ENCODE peak calls at places on chromosomes 11 and 22, in ten cellular contexts. T is tibial nerve, U is ovary, V is H1, Z is A549, O is stomach, D is sigmoid colon, S is K562, H is GM12878, Y is transverse colon. W is an unnamed sample.

GRCh38 chr11:6357222-6357621 is 33.1 kb upstream of the SMPD1 start:
- DNase-seq in T (no peak), U (peak), V (no peak), Z (peak), O (no peak), D (peak), S (peak), H (no peak), Y (peak), W (peak)

GRCh38 chr11:101288392-101288791 is 158.8 kb upstream of the PGR start:
- DNase-seq in T (no peak), U (no peak), V (no peak), Z (no peak), O (no peak), D (no peak), S (no peak), H (no peak), Y (no peak), W (no peak)

GRCh38 chr11:73404048-73404447 is 27.8 kb downstream of the RELT start:
- DNase-seq in T (peak), U (peak), V (peak), Z (peak), O (peak), D (peak), S (peak), H (no peak), Y (peak), W (no peak)

GRCh38 chr11:17352925-17353227 is 1.3 kb downstream of the NCR3LG1 start:
- DNase-seq in T (no peak), U (peak), V (peak), Z (peak), O (peak), D (peak), S (peak), H (no peak), Y (peak), W (no peak)

GRCh38 chr11:19276859-19277808 is 36.4 kb upstream of the E2F8 start:
- DNase-seq in T (no peak), U (no peak), V (no peak), Z (peak), O (peak), D (no peak), S (no peak), H (no peak), Y (peak), W (no peak)

GRCh38 chr11:124294697-124295096 is 19.1 kb downstream of the OR8D1 start:
- DNase-seq in T (no peak), U (no peak), V (no peak), Z (no peak), O (no peak), D (no peak), S (no peak), H (no peak), Y (no peak), W (no peak)

GRCh38 chr11:73875840-73876239 is 806 bp downstream of the COA4 start:
- DNase-seq in T (no peak), U (no peak), V (no peak), Z (no peak), O (no peak), D (no peak), S (peak), H (no peak), Y (no peak), W (no peak)

GRCh38 chr11:124801636-124802312 is 1.6 kb upstream of the MSANTD2 start:
- DNase-seq in T (no peak), U (no peak), V (no peak), Z (no peak), O (no peak), D (no peak), S (no peak), H (no peak), Y (no peak), W (no peak)

GRCh38 chr11:78424334-78425270 is 7.0 kb upstream of the GAB2 start:
- DNase-seq in T (no peak), U (no peak), V (no peak), Z (peak), O (no peak), D (no peak), S (peak), H (peak), Y (no peak), W (no peak)

GRCh38 chr11:18106688-18107087 is 806 bp upstream of the SAAL1 start:
- DNase-seq in T (no peak), U (no peak), V (no peak), Z (no peak), O (no peak), D (no peak), S (no peak), H (no peak), Y (no peak), W (no peak)

GRCh38 chr11:94880216-94880615 is 93.1 kb downstream of the CWC15 start:
- DNase-seq in T (no peak), U (no peak), V (no peak), Z (peak), O (no peak), D (no peak), S (no peak), H (no peak), Y (no peak), W (no peak)

GRCh38 chr11:111833524-111833923 is 37.9 kb downstream of the ALG9 start:
- DNase-seq in T (no peak), U (no peak), V (no peak), Z (no peak), O (no peak), D (no peak), S (peak), H (no peak), Y (no peak), W (no peak)

GRCh38 chr22:45526768-45527360 is 24.2 kb downstream of the FBLN1 start:
- DNase-seq in T (no peak), U (no peak), V (no peak), Z (no peak), O (no peak), D (peak), S (no peak), H (no peak), Y (no peak), W (no peak)

GRCh38 chr22:43562843-43563242 is 151.0 kb downstream of the MPPED1 start:
- DNase-seq in T (no peak), U (no peak), V (no peak), Z (no peak), O (no peak), D (no peak), S (no peak), H (no peak), Y (no peak), W (no peak)

GRCh38 chr22:21055880-21056319 is 10.2 kb downstream of the LRRC74B start:
- DNase-seq in T (no peak), U (no peak), V (peak), Z (no peak), O (no peak), D (no peak), S (peak), H (no peak), Y (no peak), W (no peak)

GRCh38 chr11:63472372-63472771 is 18.6 kb downstream of the PLAAT5 start:
- DNase-seq in T (no peak), U (no peak), V (no peak), Z (no peak), O (no peak), D (no peak), S (no peak), H (no peak), Y (no peak), W (no peak)

GRCh38 chr11:2987881-2988280 is 4.2 kb downstream of the NAP1L4 start:
- DNase-seq in T (no peak), U (no peak), V (no peak), Z (no peak), O (no peak), D (no peak), S (no peak), H (no peak), Y (no peak), W (no peak)

GRCh38 chr22:42978453-42979103 is 36.4 kb downstream of the PACSIN2 start:
- DNase-seq in T (no peak), U (no peak), V (no peak), Z (no peak), O (no peak), D (no peak), S (no peak), H (no peak), Y (no peak), W (peak)

GRCh38 chr11:6229911-6230310 is 4.5 kb downstream of the FHIP1B start:
- DNase-seq in T (no peak), U (no peak), V (no peak), Z (no peak), O (no peak), D (no peak), S (no peak), H (no peak), Y (peak), W (no peak)

DNA sequence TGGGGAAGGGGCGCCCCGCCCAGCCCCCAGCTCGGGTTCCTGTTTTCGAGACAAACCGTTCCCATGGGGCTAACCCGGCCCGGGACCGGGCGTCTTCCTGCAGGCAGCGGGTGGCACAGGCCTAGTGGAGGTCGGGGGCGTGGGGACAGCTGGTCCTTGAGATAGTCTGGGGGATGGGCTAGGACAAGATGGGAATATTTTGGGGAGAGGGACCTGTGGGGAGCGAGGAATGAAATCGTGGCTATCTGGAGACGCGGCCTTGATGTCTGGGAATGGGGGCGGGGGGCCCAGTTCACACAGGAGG is 1.2 kb upstream of the RASGRP2 start:
- DNase-seq in T (peak), U (peak), V (peak), Z (no peak), O (peak), D (peak), S (peak), H (no peak), Y (peak), W (peak)
- TF ChIP-seq EP300 in T (no peak), U (no peak), V (no peak), Z (no peak), O (no peak), D (no peak), S (no peak), H (no peak), Y (no peak), W (no peak)

GRCh38 chr11:36726420-36726819 is 128.4 kb upstream of the RAG2 start:
- DNase-seq in T (no peak), U (no peak), V (no peak), Z (no peak), O (no peak), D (no peak), S (no peak), H (no peak), Y (no peak), W (no peak)
- TF ChIP-seq CTCF in T (no peak), U (no peak), V (no peak), Z (no peak), O (no peak), D (no peak), S (no peak), H (no peak), Y (no peak), W (no peak)

GRCh38 chr11:118914178-118914918 is 11.4 kb downstream of the BCL9L start:
- DNase-seq in T (no peak), U (no peak), V (no peak), Z (peak), O (no peak), D (no peak), S (no peak), H (no peak), Y (peak), W (no peak)
- TF ChIP-seq POLR2A in T (no peak), U (no peak), V (peak), Z (no peak), O (no peak), D (no peak), S (no peak), H (no peak), Y (no peak), W (no peak)

DNA sequence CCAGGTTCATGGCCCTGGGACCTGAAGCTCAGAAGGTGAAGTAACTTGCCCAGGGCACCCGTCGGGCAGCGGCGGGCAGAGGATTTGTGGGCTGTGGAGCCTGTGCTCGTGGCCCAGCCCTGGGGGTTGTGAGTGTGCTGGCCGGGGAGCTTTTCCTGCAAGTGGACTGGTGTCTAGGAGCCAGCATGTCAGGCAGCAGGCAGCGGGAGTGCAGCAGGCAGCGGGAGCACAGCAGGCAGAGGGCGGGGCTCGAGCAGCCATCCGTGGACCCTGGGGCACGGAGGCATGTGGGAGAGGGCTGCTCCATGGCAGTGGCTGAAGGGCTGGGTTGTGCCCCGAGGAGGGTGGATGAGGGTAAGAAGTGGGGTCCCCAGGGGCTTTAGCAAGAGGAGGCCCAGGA is 72.7 kb upstream of the PPP6R3 start:
- DNase-seq in T (no peak), U (no peak), V (no peak), Z (no peak), O (no peak), D (no peak), S (no peak), H (no peak), Y (no peak), W (no peak)
- TF ChIP-seq EP300 in T (no peak), U (no peak), V (no peak), Z (no peak), O (no peak), D (no peak), S (no peak), H (no peak), Y (no peak), W (no peak)

DNA sequence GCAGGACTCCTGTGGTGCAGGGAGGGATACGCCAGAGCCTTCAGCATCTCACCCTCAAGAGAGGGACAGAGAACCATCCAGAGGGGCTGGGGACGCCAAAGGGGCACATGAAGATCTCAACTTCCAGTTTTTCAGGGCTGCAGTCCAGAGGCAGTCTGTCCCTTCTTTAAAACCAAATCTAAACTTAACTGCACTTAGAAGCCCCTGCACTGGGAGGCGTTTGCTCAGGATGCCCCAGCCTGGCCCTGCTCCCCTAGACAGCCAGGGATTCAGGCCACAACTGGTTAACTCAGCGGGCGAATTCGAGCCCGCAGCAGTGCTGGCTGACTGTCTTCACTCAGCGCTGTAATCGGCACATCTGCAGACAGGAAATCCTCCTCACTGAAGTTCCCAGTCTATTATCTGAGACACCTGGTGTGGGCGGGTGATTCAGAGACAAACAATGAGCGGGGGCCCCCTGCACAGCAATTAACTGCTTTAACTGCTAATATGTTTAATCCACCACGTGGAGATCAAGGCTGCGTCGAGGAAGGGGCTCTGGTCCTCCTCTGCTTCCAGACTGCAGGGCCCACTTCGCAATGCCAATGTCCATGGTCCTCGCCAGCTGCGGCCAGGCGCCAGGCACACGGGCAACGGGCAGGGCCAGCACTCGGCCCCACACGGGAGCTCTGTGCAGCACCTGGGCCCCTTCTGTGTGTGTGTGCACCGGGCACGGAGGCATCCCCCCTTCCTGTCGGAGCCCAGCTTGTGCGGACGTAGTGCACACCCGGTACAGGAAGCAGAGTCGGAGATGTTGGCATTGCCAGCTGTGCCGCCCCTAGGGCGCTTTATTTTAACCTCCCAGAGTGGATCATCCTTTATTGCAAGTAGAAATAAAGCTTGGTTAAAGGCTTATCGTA is 36.9 kb upstream of the GNB1L start:
- DNase-seq in T (no peak), U (no peak), V (no peak), Z (no peak), O (no peak), D (no peak), S (peak), H (no peak), Y (no peak), W (no peak)
- TF ChIP-seq CTCF in T (no peak), U (no peak), V (no peak), Z (no peak), O (no peak), D (no peak), S (no peak), H (no peak), Y (no peak), W (no peak)